ENCODE peak calls at places on chromosomes 5 and 9, in six cellular contexts. One of them, this sample, is unnamed.
A peak's percentile ranks its signal among the peaks of the same experiment; 100 is the strongest.

GRCh38 chr5:124651663-124652513 is 94.6 kb downstream of the ZNF608 start:
- DNase-seq in stimulated activated CD8-positive, alpha-beta memory T cell treated with anti-CD3 and anti-CD28 coated beads, Interleukin-15, amount 100 ng/mL, for 1 hour: no peak
- DNase-seq in non-pigmented ciliary epithelial cell: no peak
- DNase-seq in EL: peak; percentile 85
- DNase-seq in EH: peak; percentile 25
- DNase-seq in OCI-LY7: peak; percentile 78
- DNase-seq in this sample: peak; percentile 90

GRCh38 chr5:52708463-52708862 is 79.3 kb upstream of the ITGA1 start:
- DNase-seq in non-pigmented ciliary epithelial cell: no peak
- DNase-seq in EH: peak; percentile 82
- DNase-seq in stimulated activated CD8-positive, alpha-beta memory T cell treated with anti-CD3 and anti-CD28 coated beads, Interleukin-15, amount 100 ng/mL, for 1 hour: no peak
- DNase-seq in EL: peak; percentile 57
- DNase-seq in OCI-LY7: no peak
- DNase-seq in this sample: no peak

GRCh38 chr9:131496844-131497425 is 5.8 kb upstream of the POMT1 start:
- DNase-seq in EH: no peak
- DNase-seq in EL: no peak
- DNase-seq in OCI-LY7: no peak
- DNase-seq in non-pigmented ciliary epithelial cell: no peak
- DNase-seq in stimulated activated CD8-positive, alpha-beta memory T cell treated with anti-CD3 and anti-CD28 coated beads, Interleukin-15, amount 100 ng/mL, for 1 hour: no peak
- DNase-seq in this sample: no peak

GRCh38 chr9:126334626-126335621 is 8.3 kb downstream of the MVB12B start:
- DNase-seq in EL: no peak
- DNase-seq in stimulated activated CD8-positive, alpha-beta memory T cell treated with anti-CD3 and anti-CD28 coated beads, Interleukin-15, amount 100 ng/mL, for 1 hour: no peak
- DNase-seq in OCI-LY7: no peak
- DNase-seq in non-pigmented ciliary epithelial cell: peak; percentile 10
- DNase-seq in EH: peak; percentile 58
- DNase-seq in this sample: no peak

GRCh38 chr5:139275536-139276297 is 17.8 kb upstream of the MATR3 start:
- DNase-seq in stimulated activated CD8-positive, alpha-beta memory T cell treated with anti-CD3 and anti-CD28 coated beads, Interleukin-15, amount 100 ng/mL, for 1 hour: no peak
- DNase-seq in OCI-LY7: peak; percentile 63
- DNase-seq in non-pigmented ciliary epithelial cell: no peak
- DNase-seq in EH: no peak
- DNase-seq in EL: no peak
- DNase-seq in this sample: no peak

GRCh38 chr9:14140121-14140520 is 173.8 kb downstream of the NFIB start:
- DNase-seq in EL: no peak
- DNase-seq in OCI-LY7: no peak
- DNase-seq in stimulated activated CD8-positive, alpha-beta memory T cell treated with anti-CD3 and anti-CD28 coated beads, Interleukin-15, amount 100 ng/mL, for 1 hour: no peak
- DNase-seq in EH: no peak
- DNase-seq in non-pigmented ciliary epithelial cell: no peak
- DNase-seq in this sample: no peak

GRCh38 chr5:113376640-113377039 is 58.1 kb downstream of the TSSK1B start:
- DNase-seq in stimulated activated CD8-positive, alpha-beta memory T cell treated with anti-CD3 and anti-CD28 coated beads, Interleukin-15, amount 100 ng/mL, for 1 hour: no peak
- DNase-seq in EL: no peak
- DNase-seq in EH: no peak
- DNase-seq in non-pigmented ciliary epithelial cell: no peak
- DNase-seq in OCI-LY7: no peak
- DNase-seq in this sample: no peak

GRCh38 chr5:118326496-118327045 is 661.8 kb downstream of the DTWD2 start:
- DNase-seq in OCI-LY7: no peak
- DNase-seq in stimulated activated CD8-positive, alpha-beta memory T cell treated with anti-CD3 and anti-CD28 coated beads, Interleukin-15, amount 100 ng/mL, for 1 hour: no peak
- DNase-seq in EL: peak; percentile 63
- DNase-seq in EH: peak; percentile 29
- DNase-seq in non-pigmented ciliary epithelial cell: peak; percentile 18
- DNase-seq in this sample: no peak

This sample was measured in testis.